ENCODE peak calls at places on chromosomes 2 and 18, in nine cellular contexts. One of them, this sample, is unnamed.

GRCh38 chr2:12287220-12287751 is 429.4 kb upstream of the TRIB2 start:
- DNase-seq in A549: no peak
- DNase-seq in uterus: no peak
- DNase-seq in cardiac muscle cell: no peak
- DNase-seq in tibial artery: no peak
- DNase-seq in GM12865: peak; percentile 51
- DNase-seq in CD4-positive, alpha-beta T cell: no peak
- DNase-seq in choroid plexus epithelial cell: peak; percentile 36
- DNase-seq in left lung: no peak
- DNase-seq in this sample: peak; percentile 53

GRCh38 chr2:240993446-240994160 is 4.8 kb upstream of the SNED1 start:
- DNase-seq in A549: no peak
- DNase-seq in uterus: peak; percentile 13
- DNase-seq in cardiac muscle cell: no peak
- DNase-seq in tibial artery: no peak
- DNase-seq in GM12865: no peak
- DNase-seq in CD4-positive, alpha-beta T cell: no peak
- DNase-seq in choroid plexus epithelial cell: no peak
- DNase-seq in left lung: no peak
- DNase-seq in this sample: no peak

GRCh38 chr2:129490666-129491065 is 488.8 kb upstream of the RAB6C start:
- DNase-seq in A549: no peak
- DNase-seq in uterus: no peak
- DNase-seq in cardiac muscle cell: no peak
- DNase-seq in tibial artery: no peak
- DNase-seq in GM12865: no peak
- DNase-seq in CD4-positive, alpha-beta T cell: no peak
- DNase-seq in choroid plexus epithelial cell: peak; percentile 8
- DNase-seq in left lung: no peak
- DNase-seq in this sample: no peak

GRCh38 chr2:102439065-102439695 is 16.2 kb downstream of the IL18RAP start:
- DNase-seq in A549: no peak
- DNase-seq in uterus: no peak
- DNase-seq in cardiac muscle cell: peak; percentile 13
- DNase-seq in tibial artery: no peak
- DNase-seq in GM12865: no peak
- DNase-seq in CD4-positive, alpha-beta T cell: no peak
- DNase-seq in choroid plexus epithelial cell: peak; percentile 93
- DNase-seq in left lung: no peak
- DNase-seq in this sample: peak; percentile 53

GRCh38 chr2:120566331-120567035 is 169.2 kb upstream of the GLI2 start:
- DNase-seq in A549: no peak
- DNase-seq in uterus: peak; percentile 48
- DNase-seq in cardiac muscle cell: no peak
- DNase-seq in tibial artery: peak; percentile 93
- DNase-seq in GM12865: no peak
- DNase-seq in CD4-positive, alpha-beta T cell: no peak
- DNase-seq in choroid plexus epithelial cell: peak; percentile 97
- DNase-seq in left lung: no peak
- DNase-seq in this sample: peak; percentile 95

GRCh38 chr2:236177967-236178909 is 10.1 kb upstream of the GBX2 start:
- DNase-seq in A549: peak; percentile 85
- DNase-seq in uterus: no peak
- DNase-seq in cardiac muscle cell: peak; percentile 79
- DNase-seq in tibial artery: peak; percentile 45
- DNase-seq in GM12865: no peak
- DNase-seq in CD4-positive, alpha-beta T cell: no peak
- DNase-seq in choroid plexus epithelial cell: peak; percentile 55
- DNase-seq in left lung: no peak
- DNase-seq in this sample: peak; percentile 37

GRCh38 chr2:84782717-84783442 is 98.0 kb downstream of the TRABD2A start:
- DNase-seq in A549: no peak
- DNase-seq in uterus: no peak
- DNase-seq in cardiac muscle cell: no peak
- DNase-seq in tibial artery: no peak
- DNase-seq in GM12865: no peak
- DNase-seq in CD4-positive, alpha-beta T cell: no peak
- DNase-seq in choroid plexus epithelial cell: no peak
- DNase-seq in left lung: no peak
- DNase-seq in this sample: no peak

GRCh38 chr2:109482371-109482841 is 131.4 kb downstream of the SEPTIN10 start:
- DNase-seq in A549: no peak
- DNase-seq in uterus: no peak
- DNase-seq in cardiac muscle cell: no peak
- DNase-seq in tibial artery: no peak
- DNase-seq in GM12865: no peak
- DNase-seq in CD4-positive, alpha-beta T cell: no peak
- DNase-seq in choroid plexus epithelial cell: peak; percentile 25
- DNase-seq in left lung: no peak
- DNase-seq in this sample: peak; percentile 49

GRCh38 chr2:46538393-46538792 is 59.0 kb downstream of the TMEM247 start:
- DNase-seq in A549: no peak
- DNase-seq in uterus: no peak
- DNase-seq in cardiac muscle cell: no peak
- DNase-seq in tibial artery: peak; percentile 56
- DNase-seq in GM12865: no peak
- DNase-seq in CD4-positive, alpha-beta T cell: no peak
- DNase-seq in choroid plexus epithelial cell: no peak
- DNase-seq in left lung: no peak
- DNase-seq in this sample: peak; percentile 22

GRCh38 chr2:191866195-191866594 is 19.3 kb upstream of the CAVIN2 start:
- DNase-seq in A549: no peak
- DNase-seq in uterus: no peak
- DNase-seq in cardiac muscle cell: no peak
- DNase-seq in tibial artery: no peak
- DNase-seq in GM12865: no peak
- DNase-seq in CD4-positive, alpha-beta T cell: no peak
- DNase-seq in choroid plexus epithelial cell: no peak
- DNase-seq in left lung: no peak
- DNase-seq in this sample: no peak

GRCh38 chr18:59725177-59725576 is 28.0 kb upstream of the CCBE1 start:
- DNase-seq in A549: no peak
- DNase-seq in uterus: no peak
- DNase-seq in cardiac muscle cell: no peak
- DNase-seq in tibial artery: no peak
- DNase-seq in GM12865: no peak
- DNase-seq in CD4-positive, alpha-beta T cell: no peak
- DNase-seq in choroid plexus epithelial cell: peak; percentile 40
- DNase-seq in left lung: no peak
- DNase-seq in this sample: peak; percentile 59

GRCh38 chr2:240507060-240507777 is 50.6 kb downstream of the ANKMY1 start:
- DNase-seq in A549: no peak
- DNase-seq in uterus: no peak
- DNase-seq in cardiac muscle cell: no peak
- DNase-seq in tibial artery: no peak
- DNase-seq in GM12865: no peak
- DNase-seq in CD4-positive, alpha-beta T cell: no peak
- DNase-seq in choroid plexus epithelial cell: no peak
- DNase-seq in left lung: peak; percentile 60
- DNase-seq in this sample: no peak

DNA sequence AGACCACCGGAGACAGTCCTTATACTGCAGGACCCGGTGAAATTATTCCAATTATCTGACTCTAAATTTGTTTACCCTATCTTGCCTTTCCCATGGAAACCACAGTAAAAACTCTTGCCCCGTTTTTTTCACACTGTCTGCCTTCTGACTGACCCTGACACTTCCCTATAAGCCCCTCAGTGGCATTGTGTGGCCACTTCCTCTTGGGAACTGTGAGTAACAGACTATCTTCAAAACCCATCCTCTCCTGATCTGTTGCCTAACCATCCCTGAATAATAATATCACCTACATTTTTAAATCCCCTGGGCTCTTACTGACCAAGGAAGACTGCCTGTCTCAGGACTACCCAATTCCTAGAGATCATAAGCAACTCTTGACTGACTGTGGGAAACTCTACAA is 42.6 kb upstream of the RNF152 start:
- DNase-seq in A549: no peak
- DNase-seq in uterus: no peak
- DNase-seq in cardiac muscle cell: no peak
- DNase-seq in tibial artery: no peak
- DNase-seq in GM12865: no peak
- DNase-seq in CD4-positive, alpha-beta T cell: no peak
- DNase-seq in choroid plexus epithelial cell: no peak
- DNase-seq in left lung: no peak
- DNase-seq in this sample: no peak
- TF ChIP-seq CTCF in A549: no peak
- TF ChIP-seq CTCF in uterus: no peak
- TF ChIP-seq CTCF in cardiac muscle cell: no peak
- TF ChIP-seq CTCF in tibial artery: no peak
- TF ChIP-seq CTCF in GM12865: no peak
- TF ChIP-seq CTCF in CD4-positive, alpha-beta T cell: no peak
- TF ChIP-seq CTCF in choroid plexus epithelial cell: no peak
- TF ChIP-seq CTCF in left lung: no peak
- TF ChIP-seq CTCF in this sample: no peak

DNA sequence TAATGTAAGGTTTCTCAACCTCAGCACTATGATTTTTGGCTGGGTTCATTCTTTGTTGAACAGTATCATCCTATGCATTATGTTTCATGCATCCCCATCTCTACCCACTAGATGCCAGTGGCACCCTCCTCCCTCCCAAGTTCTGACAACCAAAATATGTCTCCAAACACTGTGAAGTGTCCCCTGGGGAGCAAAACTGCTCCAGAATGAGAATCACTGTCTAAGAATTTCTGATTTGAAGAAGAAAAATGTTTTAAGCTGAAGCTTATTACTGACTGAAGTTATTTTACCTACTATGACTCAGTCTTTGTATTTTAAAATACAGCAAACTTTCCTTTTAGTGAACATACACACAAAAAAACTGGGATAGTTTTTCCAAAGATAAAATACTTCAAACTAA is 3.4 kb downstream of the THADA start:
- DNase-seq in A549: no peak
- DNase-seq in uterus: no peak
- DNase-seq in cardiac muscle cell: no peak
- DNase-seq in tibial artery: no peak
- DNase-seq in GM12865: no peak
- DNase-seq in CD4-positive, alpha-beta T cell: no peak
- DNase-seq in choroid plexus epithelial cell: peak; percentile 39
- DNase-seq in left lung: no peak
- DNase-seq in this sample: peak; percentile 43
- TF ChIP-seq CTCF in A549: no peak
- TF ChIP-seq CTCF in uterus: no peak
- TF ChIP-seq CTCF in cardiac muscle cell: no peak
- TF ChIP-seq CTCF in tibial artery: no peak
- TF ChIP-seq CTCF in GM12865: no peak
- TF ChIP-seq CTCF in CD4-positive, alpha-beta T cell: no peak
- TF ChIP-seq CTCF in choroid plexus epithelial cell: peak; percentile 24
- TF ChIP-seq CTCF in left lung: no peak
- TF ChIP-seq CTCF in this sample: no peak

GRCh38 chr2:25201265-25201664 is 32.9 kb upstream of the POMC start:
- DNase-seq in A549: peak; percentile 43
- DNase-seq in uterus: no peak
- DNase-seq in cardiac muscle cell: no peak
- DNase-seq in tibial artery: no peak
- DNase-seq in GM12865: peak; percentile 45
- DNase-seq in CD4-positive, alpha-beta T cell: no peak
- DNase-seq in choroid plexus epithelial cell: peak; percentile 38
- DNase-seq in left lung: no peak
- DNase-seq in this sample: no peak
- TF ChIP-seq CTCF in A549: no peak
- TF ChIP-seq CTCF in uterus: no peak
- TF ChIP-seq CTCF in cardiac muscle cell: peak; percentile 25
- TF ChIP-seq CTCF in tibial artery: no peak
- TF ChIP-seq CTCF in GM12865: peak; percentile 27
- TF ChIP-seq CTCF in CD4-positive, alpha-beta T cell: no peak
- TF ChIP-seq CTCF in choroid plexus epithelial cell: peak; percentile 55
- TF ChIP-seq CTCF in left lung: no peak
- TF ChIP-seq CTCF in this sample: peak; percentile 26

GRCh38 chr2:206219957-206220356 is 54.5 kb upstream of the ZDBF2 start:
- DNase-seq in A549: no peak
- DNase-seq in uterus: no peak
- DNase-seq in cardiac muscle cell: no peak
- DNase-seq in tibial artery: no peak
- DNase-seq in GM12865: no peak
- DNase-seq in CD4-positive, alpha-beta T cell: no peak
- DNase-seq in choroid plexus epithelial cell: no peak
- DNase-seq in left lung: no peak
- DNase-seq in this sample: no peak
- TF ChIP-seq CTCF in A549: no peak
- TF ChIP-seq CTCF in uterus: no peak
- TF ChIP-seq CTCF in cardiac muscle cell: no peak
- TF ChIP-seq CTCF in tibial artery: no peak
- TF ChIP-seq CTCF in GM12865: no peak
- TF ChIP-seq CTCF in CD4-positive, alpha-beta T cell: no peak
- TF ChIP-seq CTCF in choroid plexus epithelial cell: no peak
- TF ChIP-seq CTCF in left lung: no peak
- TF ChIP-seq CTCF in this sample: no peak

GRCh38 chr18:27430595-27430994 is 245.5 kb upstream of the CHST9 start:
- DNase-seq in A549: no peak
- DNase-seq in uterus: no peak
- DNase-seq in cardiac muscle cell: no peak
- DNase-seq in tibial artery: no peak
- DNase-seq in GM12865: no peak
- DNase-seq in CD4-positive, alpha-beta T cell: no peak
- DNase-seq in choroid plexus epithelial cell: no peak
- DNase-seq in left lung: no peak
- DNase-seq in this sample: no peak

GRCh38 chr18:27428716-27429475 is 243.8 kb upstream of the CHST9 start:
- DNase-seq in A549: no peak
- DNase-seq in uterus: no peak
- DNase-seq in cardiac muscle cell: no peak
- DNase-seq in tibial artery: no peak
- DNase-seq in GM12865: no peak
- DNase-seq in CD4-positive, alpha-beta T cell: no peak
- DNase-seq in choroid plexus epithelial cell: no peak
- DNase-seq in left lung: no peak
- DNase-seq in this sample: no peak

GRCh38 chr18:27423581-27423980 is 238.5 kb upstream of the CHST9 start:
- DNase-seq in A549: no peak
- DNase-seq in uterus: no peak
- DNase-seq in cardiac muscle cell: no peak
- DNase-seq in tibial artery: no peak
- DNase-seq in GM12865: no peak
- DNase-seq in CD4-positive, alpha-beta T cell: no peak
- DNase-seq in choroid plexus epithelial cell: no peak
- DNase-seq in left lung: no peak
- DNase-seq in this sample: no peak

GRCh38 chr18:27428120-27428519 is 243.0 kb upstream of the CHST9 start:
- DNase-seq in A549: no peak
- DNase-seq in uterus: no peak
- DNase-seq in cardiac muscle cell: no peak
- DNase-seq in tibial artery: no peak
- DNase-seq in GM12865: no peak
- DNase-seq in CD4-positive, alpha-beta T cell: no peak
- DNase-seq in choroid plexus epithelial cell: peak; percentile 13
- DNase-seq in left lung: no peak
- DNase-seq in this sample: no peak
- TF ChIP-seq CTCF in A549: no peak
- TF ChIP-seq CTCF in uterus: no peak
- TF ChIP-seq CTCF in cardiac muscle cell: no peak
- TF ChIP-seq CTCF in tibial artery: no peak
- TF ChIP-seq CTCF in GM12865: no peak
- TF ChIP-seq CTCF in CD4-positive, alpha-beta T cell: no peak
- TF ChIP-seq CTCF in choroid plexus epithelial cell: peak; percentile 20
- TF ChIP-seq CTCF in left lung: no peak
- TF ChIP-seq CTCF in this sample: no peak